ENCODE peak calls at places on chromosomes 7 and 10, in four cellular contexts. Y, P, A and X are unnamed samples.

GRCh38 chr10:69891057-69891617 is 89.4 kb downstream of the COL13A1 start:
- DNase-seq in Y (no peak), P (no peak), A (no peak), X (no peak)

GRCh38 chr10:131943021-131943814 is 38.5 kb downstream of the BNIP3 start:
- DNase-seq in Y (no peak), P (no peak), A (no peak), X (no peak)

GRCh38 chr7:24500599-24501451 is 72.4 kb upstream of the PALS2 start:
- DNase-seq in Y (no peak), P (no peak), A (no peak), X (no peak)

GRCh38 chr10:22713853-22714523 is 390 bp downstream of the PIP4K2A start:
- DNase-seq in Y (no peak), P (no peak), A (peak), X (no peak)

GRCh38 chr10:70626056-70626455 is 23.5 kb upstream of the PRF1 start:
- DNase-seq in Y (no peak), P (no peak), A (no peak), X (no peak)

GRCh38 chr7:36946401-36946739 is 222.1 kb upstream of the AOAH start:
- DNase-seq in Y (no peak), P (no peak), A (no peak), X (no peak)

GRCh38 chr10:64867501-64867962 is 1346.3 kb downstream of the REEP3 start:
- DNase-seq in Y (no peak), P (no peak), A (no peak), X (no peak)

GRCh38 chr10:75402486-75403143 is 1.1 kb upstream of the ZNF503 start:
- DNase-seq in Y (no peak), P (no peak), A (no peak), X (no peak)